ENCODE peak calls at places on chromosome 12, in seven cellular contexts. One of them, this sample, is unnamed.

GRCh38 chr12:52003016-52003550 is 3.7 kb upstream of the TAMALIN start:
- DNase-seq in CD8-positive, alpha-beta memory T cell: no peak
- DNase-seq in uterus: no peak
- DNase-seq in iPS-NIHi11: no peak
- DNase-seq in Panc1: no peak
- DNase-seq in HAP-1: no peak
- DNase-seq in cerebellar cortex: no peak
- DNase-seq in this sample: no peak

GRCh38 chr12:49131051-49131972 is at the start of gene TUBA1B:
- DNase-seq in uterus: peak
- DNase-seq in CD8-positive, alpha-beta memory T cell: peak
- DNase-seq in HAP-1: peak
- DNase-seq in cerebellar cortex: peak
- DNase-seq in iPS-NIHi11: peak
- DNase-seq in Panc1: peak
- DNase-seq in this sample: peak

GRCh38 chr12:116693259-116694227 is 44.3 kb downstream of the SPRING1 start:
- DNase-seq in HAP-1: peak
- DNase-seq in CD8-positive, alpha-beta memory T cell: no peak
- DNase-seq in Panc1: no peak
- DNase-seq in iPS-NIHi11: no peak
- DNase-seq in cerebellar cortex: no peak
- DNase-seq in uterus: no peak
- DNase-seq in this sample: peak

GRCh38 chr12:34595749-34596733 is 573.7 kb downstream of the ALG10 start:
- DNase-seq in CD8-positive, alpha-beta memory T cell: no peak
- DNase-seq in HAP-1: no peak
- DNase-seq in uterus: no peak
- DNase-seq in cerebellar cortex: no peak
- DNase-seq in Panc1: no peak
- DNase-seq in iPS-NIHi11: no peak
- DNase-seq in this sample: no peak

GRCh38 chr12:82524020-82524419 is 162.7 kb upstream of the TMTC2 start:
- DNase-seq in CD8-positive, alpha-beta memory T cell: no peak
- DNase-seq in cerebellar cortex: no peak
- DNase-seq in Panc1: no peak
- DNase-seq in iPS-NIHi11: no peak
- DNase-seq in HAP-1: no peak
- DNase-seq in uterus: no peak
- DNase-seq in this sample: no peak

GRCh38 chr12:113241191-113242017 is 20.1 kb downstream of the TPCN1 start:
- DNase-seq in uterus: peak
- DNase-seq in HAP-1: no peak
- DNase-seq in CD8-positive, alpha-beta memory T cell: no peak
- DNase-seq in iPS-NIHi11: no peak
- DNase-seq in cerebellar cortex: no peak
- DNase-seq in Panc1: peak
- DNase-seq in this sample: peak

GRCh38 chr12:46523446-46523845 is 150.9 kb upstream of the SLC38A2 start:
- DNase-seq in iPS-NIHi11: no peak
- DNase-seq in HAP-1: no peak
- DNase-seq in CD8-positive, alpha-beta memory T cell: no peak
- DNase-seq in Panc1: no peak
- DNase-seq in cerebellar cortex: no peak
- DNase-seq in uterus: peak
- DNase-seq in this sample: peak

GRCh38 chr12:76890407-76891143 is 11.8 kb upstream of the CSRP2 start:
- DNase-seq in HAP-1: no peak
- DNase-seq in Panc1: no peak
- DNase-seq in uterus: no peak
- DNase-seq in cerebellar cortex: no peak
- DNase-seq in CD8-positive, alpha-beta memory T cell: no peak
- DNase-seq in iPS-NIHi11: no peak
- DNase-seq in this sample: no peak